ENCODE peak calls at places on chromosomes 13 and 19, in ten cellular contexts. M, K, N, Y, P, O, F, H, D and X are unnamed samples.

GRCh38 chr19:4371209-4371897 is 28.0 kb downstream of the MPND start:
- DNase-seq in M (no peak), K (no peak), N (no peak), Y (no peak), P (no peak), O (no peak), F (no peak), H (no peak), D (no peak), X (no peak)

GRCh38 chr19:2167896-2168618 is 4.3 kb downstream of the DOT1L start:
- DNase-seq in M (peak; percentile 25), K (peak; percentile 73), N (no peak), Y (no peak), P (peak; percentile 42), O (no peak), F (peak; percentile 78), H (peak; percentile 72), D (peak; percentile 44), X (no peak)

GRCh38 chr13:96052655-96053002 is 572 bp downstream of the UGGT2 start:
- DNase-seq in M (peak; percentile 60), K (no peak), N (peak; percentile 54), Y (no peak), P (peak; percentile 66), O (no peak), F (peak; percentile 64), H (peak; percentile 64), D (peak; percentile 83), X (no peak)

GRCh38 chr13:109778102-109778542 is 8.3 kb downstream of the IRS2 start:
- DNase-seq in M (peak; percentile 59), K (no peak), N (no peak), Y (no peak), P (peak; percentile 89), O (no peak), F (peak; percentile 46), H (peak; percentile 43), D (peak; percentile 39), X (no peak)

GRCh38 chr19:14146789-14147216 is 10.4 kb upstream of the ASF1B start:
- DNase-seq in M (peak; percentile 75), K (no peak), N (peak; percentile 62), Y (no peak), P (peak; percentile 9), O (no peak), F (peak; percentile 24), H (peak; percentile 75), D (peak; percentile 84), X (no peak)

GRCh38 chr19:12715102-12715501 is 8.6 kb downstream of the TNPO2 start:
- DNase-seq in M (no peak), K (no peak), N (no peak), Y (no peak), P (no peak), O (no peak), F (no peak), H (no peak), D (no peak), X (no peak)

GRCh38 chr19:30336290-30336689 is 35.9 kb upstream of the ZNF536 start:
- DNase-seq in M (no peak), K (no peak), N (no peak), Y (no peak), P (no peak), O (no peak), F (no peak), H (no peak), D (no peak), X (no peak)

GRCh38 chr13:34611678-34612077 is 330.4 kb upstream of the NBEA start:
- DNase-seq in M (no peak), K (no peak), N (no peak), Y (no peak), P (no peak), O (no peak), F (no peak), H (no peak), D (no peak), X (no peak)

GRCh38 chr19:4357921-4358326 is 14.6 kb downstream of the MPND start:
- DNase-seq in M (no peak), K (no peak), N (no peak), Y (no peak), P (no peak), O (no peak), F (no peak), H (no peak), D (no peak), X (no peak)

GRCh38 chr19:52410276-52410675 is 12.6 kb downstream of the ZNF528 start:
- DNase-seq in M (no peak), K (no peak), N (no peak), Y (no peak), P (no peak), O (no peak), F (no peak), H (no peak), D (no peak), X (no peak)

GRCh38 chr19:16447015-16447384 is 24.8 kb downstream of the EPS15L1 start:
- DNase-seq in M (peak; percentile 70), K (peak; percentile 87), N (peak; percentile 77), Y (no peak), P (peak; percentile 87), O (no peak), F (peak; percentile 48), H (peak; percentile 82), D (peak; percentile 91), X (no peak)

GRCh38 chr13:26221399-26221720 is 754 bp downstream of the RNF6 start:
- DNase-seq in M (no peak), K (no peak), N (peak; percentile 15), Y (no peak), P (no peak), O (no peak), F (no peak), H (no peak), D (no peak), X (no peak)

GRCh38 chr19:8050274-8051096 is 2.1 kb upstream of the CCL25 start:
- DNase-seq in M (peak; percentile 39), K (peak; percentile 83), N (peak; percentile 25), Y (peak; percentile 41), P (peak; percentile 77), O (peak; percentile 89), F (peak; percentile 55), H (peak; percentile 72), D (peak; percentile 55), X (peak; percentile 64)

GRCh38 chr19:38905620-38906019 is 5.9 kb downstream of the NFKBIB start:
- DNase-seq in M (no peak), K (no peak), N (no peak), Y (no peak), P (no peak), O (no peak), F (no peak), H (no peak), D (no peak), X (no peak)

GRCh38 chr19:45403781-45404556 is 900 bp downstream of the PPP1R13L start:
- DNase-seq in M (peak; percentile 60), K (no peak), N (no peak), Y (no peak), P (peak; percentile 82), O (peak; percentile 58), F (peak; percentile 54), H (peak; percentile 63), D (no peak), X (peak; percentile 54)

GRCh38 chr13:31801088-31801487 is 61.8 kb downstream of the RXFP2 start:
- DNase-seq in M (no peak), K (no peak), N (no peak), Y (no peak), P (no peak), O (no peak), F (no peak), H (no peak), D (no peak), X (no peak)

GRCh38 chr19:2126879-2127518 is 24.4 kb downstream of the AP3D1 start:
- DNase-seq in M (no peak), K (no peak), N (no peak), Y (no peak), P (no peak), O (no peak), F (no peak), H (no peak), D (no peak), X (no peak)